ENCODE peak calls at places on chromosome 7, in five cellular contexts. T is T-helper 2 cell, C is fibroblast of pulmonary artery, I is NCI-H1105, M is NAMALWA. B is an unnamed sample.

GRCh38 chr7:100694196-100694745 is at the start of gene GIGYF1:
- DNase-seq in T (peak), C (peak), I (peak), M (peak), B (peak)

GRCh38 chr7:34133983-34134782 is 228.8 kb downstream of the BMPER start:
- DNase-seq in T (no peak), C (peak), I (peak), M (peak), B (peak)

GRCh38 chr7:30923009-30923773 is 11.5 kb downstream of the AQP1 start:
- DNase-seq in T (no peak), C (no peak), I (no peak), M (no peak), B (no peak)

GRCh38 chr7:30898411-30898810 is 13.2 kb upstream of the AQP1 start:
- DNase-seq in T (no peak), C (no peak), I (no peak), M (no peak), B (no peak)

GRCh38 chr7:122546496-122546895 is 152.4 kb downstream of the RNF133 start:
- DNase-seq in T (no peak), C (peak), I (no peak), M (no peak), B (no peak)

GRCh38 chr7:140062118-140062527 is 628 bp downstream of the PARP12 start:
- DNase-seq in T (peak), C (no peak), I (no peak), M (peak), B (no peak)

GRCh38 chr7:1316086-1316485 is 83.4 kb downstream of the UNCX start:
- DNase-seq in T (no peak), C (no peak), I (no peak), M (no peak), B (no peak)

GRCh38 chr7:36186841-36187240 is 33.8 kb downstream of the EEPD1 start:
- DNase-seq in T (no peak), C (no peak), I (no peak), M (no peak), B (no peak)

GRCh38 chr7:70733115-70733514 is 398.8 kb upstream of the GALNT17 start:
- DNase-seq in T (no peak), C (no peak), I (no peak), M (no peak), B (no peak)

GRCh38 chr7:44324204-44325126 is 929 bp downstream of the CAMK2B start:
- DNase-seq in T (no peak), C (no peak), I (no peak), M (no peak), B (no peak)

GRCh38 chr7:28330384-28331070 is 81.8 kb upstream of the CREB5 start:
- DNase-seq in T (no peak), C (no peak), I (no peak), M (peak), B (peak)

GRCh38 chr7:129777993-129778769 is 166.7 kb downstream of the NRF1 start:
- DNase-seq in T (no peak), C (no peak), I (no peak), M (no peak), B (no peak)

GRCh38 chr7:80918406-80918805 is 445 bp downstream of the SEMA3C start:
- DNase-seq in T (no peak), C (no peak), I (no peak), M (no peak), B (peak)

GRCh38 chr7:76997381-76998262 is 34.5 kb downstream of the SPDYE17 start:
- DNase-seq in T (no peak), C (no peak), I (no peak), M (no peak), B (no peak)

GRCh38 chr7:65448824-65449504 is 75.3 kb downstream of the ZNF92 start:
- DNase-seq in T (no peak), C (peak), I (no peak), M (no peak), B (no peak)

B was measured in MM.1S.